ENCODE peak calls at places on chromosomes 7 and 10, in four cellular contexts. R, D, P and V are unnamed samples.

GRCh38 chr7:151024435-151025056 is at the start of gene ATG9B:
- DNase-seq in P (no peak), R (no peak), D (no peak), V (no peak)

GRCh38 chr10:31025142-31025541 is 6.5 kb downstream of the ZNF438 start:
- DNase-seq in R (no peak), P (no peak), D (no peak), V (no peak)

GRCh38 chr10:25707541-25707940 is 226.5 kb upstream of the MYO3A start:
- DNase-seq in R (no peak), P (no peak), D (no peak), V (no peak)

GRCh38 chr7:122438001-122438400 is 133.5 kb upstream of the FEZF1 start:
- DNase-seq in D (no peak), P (no peak), R (no peak), V (no peak)

GRCh38 chr7:55441668-55442305 is 76.7 kb downstream of the LANCL2 start:
- DNase-seq in P (peak), R (no peak), D (no peak), V (no peak)

GRCh38 chr7:101986335-101986734 is 168.9 kb downstream of the CUX1 start:
- DNase-seq in D (no peak), R (no peak), P (peak), V (no peak)

GRCh38 chr10:78065616-78066410 is 32.1 kb downstream of the RPS24 start:
- DNase-seq in P (no peak), D (no peak), R (no peak), V (no peak)

GRCh38 chr7:55486991-55487390 is 85.3 kb downstream of the VOPP1 start:
- DNase-seq in P (no peak), R (no peak), D (no peak), V (no peak)

GRCh38 chr10:52318136-52318810 is 4.2 kb downstream of the DKK1 start:
- DNase-seq in P (peak), R (no peak), D (no peak), V (no peak)

GRCh38 chr10:119470920-119471702 is 71.4 kb downstream of the RGS10 start:
- DNase-seq in P (no peak), D (no peak), R (no peak), V (no peak)

GRCh38 chr7:5421626-5422323 is 1.9 kb downstream of the TNRC18 start:
- DNase-seq in P (peak), D (no peak), R (no peak), V (no peak)

GRCh38 chr10:26879744-26880143 is 19.0 kb upstream of the ABI1 start:
- DNase-seq in D (no peak), P (no peak), R (no peak), V (no peak)

GRCh38 chr7:103063895-103064294 is 10.7 kb downstream of the FBXL13 start:
- DNase-seq in R (no peak), P (no peak), D (no peak), V (no peak)

GRCh38 chr10:126598009-126598408 is 72.5 kb downstream of the C10orf90 start:
- DNase-seq in D (no peak), P (peak), R (no peak), V (no peak)

GRCh38 chr10:25813511-25813910 is 120.5 kb upstream of the MYO3A start:
- DNase-seq in R (no peak), P (no peak), D (no peak), V (no peak)

GRCh38 chr10:97916586-97916985 is 66.9 kb downstream of the GOLGA7B start:
- DNase-seq in R (no peak), P (no peak), D (no peak), V (no peak)

GRCh38 chr7:74302745-74303221 is 13.6 kb downstream of the CLIP2 start:
- DNase-seq in P (peak), R (no peak), D (no peak), V (no peak)

GRCh38 chr7:27846388-27846787 is 106.4 kb downstream of the TAX1BP1 start:
- DNase-seq in D (no peak), P (no peak), R (no peak), V (no peak)

GRCh38 chr7:38410056-38410455 is 136.6 kb upstream of the TARP start:
- DNase-seq in P (no peak), D (no peak), R (no peak), V (no peak)

GRCh38 chr7:38409524-38409923 is 136.1 kb upstream of the TARP start:
- DNase-seq in P (no peak), D (no peak), R (no peak), V (no peak)

GRCh38 chr7:38413784-38414183 is 140.3 kb upstream of the TARP start:
- DNase-seq in R (no peak), D (no peak), P (no peak), V (no peak)

GRCh38 chr7:38411404-38411803 is 138.0 kb upstream of the TARP start:
- DNase-seq in R (no peak), D (no peak), P (no peak), V (no peak)
- TF ChIP-seq CTCF in R (no peak), D (no peak), P (no peak), V (peak)

DNA sequence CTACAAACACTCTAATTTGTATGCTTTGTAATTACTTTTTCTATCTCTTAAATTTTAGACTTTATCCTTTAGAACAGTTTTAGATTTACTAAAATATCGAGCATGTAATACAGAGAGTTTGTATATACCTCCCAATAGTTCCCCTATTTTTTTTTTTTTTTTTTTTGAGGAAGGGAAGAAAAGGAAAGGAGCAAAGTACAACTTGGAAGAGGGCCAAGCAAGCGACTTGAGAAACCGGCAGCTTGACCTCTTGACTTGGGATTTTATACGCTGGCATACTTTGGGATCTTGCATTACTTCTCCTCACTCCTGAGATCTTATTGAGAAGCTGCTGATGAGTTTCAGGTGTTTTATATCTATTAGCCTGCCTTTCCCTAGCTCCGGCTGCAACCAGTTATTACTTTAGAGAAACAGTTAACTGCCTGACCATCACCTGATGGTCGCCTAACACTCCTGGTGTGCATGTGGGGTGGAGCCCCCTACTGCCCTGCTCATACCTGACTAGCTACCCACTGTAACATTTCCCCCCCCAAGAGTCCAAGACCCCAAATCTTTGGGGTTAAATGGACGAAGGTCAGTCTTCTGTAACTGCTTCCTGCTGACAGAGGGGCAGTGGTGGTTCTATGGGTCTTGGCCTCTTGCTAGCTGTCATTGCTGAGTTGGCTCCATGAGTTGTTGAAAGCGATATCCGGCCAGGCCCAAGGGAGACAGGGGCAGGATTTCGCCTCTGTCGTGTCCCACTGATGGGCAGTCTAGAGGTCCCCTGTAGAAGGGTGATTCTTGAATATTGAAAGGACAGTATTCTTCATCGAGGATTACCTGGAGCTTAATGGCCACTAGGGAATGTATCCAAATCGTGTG is 28.5 kb downstream of the MKLN1 start:
- DNase-seq in D (no peak), R (no peak), P (peak), V (no peak)
- TF ChIP-seq CTCF in D (no peak), R (no peak), P (no peak), V (no peak)

GRCh38 chr7:157652161-157652953 is 315.6 kb downstream of the DNAJB6 start:
- DNase-seq in D (peak), R (no peak), P (no peak), V (no peak)

GRCh38 chr7:157651366-157652160 is 314.8 kb downstream of the DNAJB6 start:
- DNase-seq in P (no peak), R (no peak), D (no peak), V (no peak)

GRCh38 chr7:157650801-157651200 is 314.0 kb downstream of the DNAJB6 start:
- DNase-seq in D (no peak), R (no peak), P (no peak), V (no peak)

GRCh38 chr7:157652954-157653826 is 316.4 kb downstream of the DNAJB6 start:
- DNase-seq in D (peak), P (no peak), R (no peak), V (no peak)

DNA sequence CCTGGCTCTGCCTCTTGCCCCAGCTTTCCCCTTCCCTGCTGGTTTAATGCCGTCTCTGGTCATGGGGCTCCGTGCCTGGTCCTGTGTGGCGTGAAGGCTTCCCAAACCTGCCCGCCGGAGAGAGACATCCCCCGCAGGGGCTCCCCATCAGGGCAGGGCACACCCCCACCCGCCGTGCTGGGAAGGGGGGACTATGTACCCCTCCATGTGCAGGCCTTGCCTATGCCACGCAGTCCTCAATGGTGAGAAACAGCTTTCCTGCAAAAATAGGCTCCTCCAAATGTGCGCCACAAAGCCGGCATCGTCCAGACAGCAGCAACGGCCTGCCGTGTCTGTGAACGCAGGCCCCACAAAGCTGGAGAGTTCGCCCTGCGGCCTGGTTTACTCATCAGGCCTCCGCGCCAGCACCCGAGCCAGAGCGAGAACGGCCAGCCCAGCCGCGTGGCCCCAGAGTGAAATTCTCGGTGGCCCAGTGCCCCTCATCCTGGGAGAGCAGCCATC is 313.4 kb downstream of the DNAJB6 start:
- DNase-seq in P (no peak), R (no peak), D (peak), V (no peak)
- TF ChIP-seq CTCF in P (no peak), R (no peak), D (no peak), V (no peak)

GRCh38 chr10:55180357-55180756 is 379.3 kb upstream of the PCDH15 start:
- DNase-seq in P (no peak), D (no peak), R (no peak), V (no peak)

GRCh38 chr10:55169509-55169908 is 368.5 kb upstream of the PCDH15 start:
- DNase-seq in R (no peak), D (no peak), P (no peak), V (no peak)

GRCh38 chr10:55174419-55174818 is 373.4 kb upstream of the PCDH15 start:
- DNase-seq in D (no peak), P (no peak), R (no peak), V (no peak)
- TF ChIP-seq CTCF in D (no peak), P (no peak), R (no peak), V (peak)

GRCh38 chr7:89028319-89028718 is 232.8 kb upstream of the TEX47 start:
- DNase-seq in R (no peak), D (no peak), P (no peak), V (no peak)
- TF ChIP-seq CTCF in R (no peak), D (no peak), P (no peak), V (no peak)

GRCh38 chr10:32346551-32347362 is at the start of gene EPC1:
- DNase-seq in P (peak), R (peak), D (peak), V (peak)
- TF ChIP-seq CTCF in P (no peak), R (no peak), D (no peak), V (no peak)

DNA sequence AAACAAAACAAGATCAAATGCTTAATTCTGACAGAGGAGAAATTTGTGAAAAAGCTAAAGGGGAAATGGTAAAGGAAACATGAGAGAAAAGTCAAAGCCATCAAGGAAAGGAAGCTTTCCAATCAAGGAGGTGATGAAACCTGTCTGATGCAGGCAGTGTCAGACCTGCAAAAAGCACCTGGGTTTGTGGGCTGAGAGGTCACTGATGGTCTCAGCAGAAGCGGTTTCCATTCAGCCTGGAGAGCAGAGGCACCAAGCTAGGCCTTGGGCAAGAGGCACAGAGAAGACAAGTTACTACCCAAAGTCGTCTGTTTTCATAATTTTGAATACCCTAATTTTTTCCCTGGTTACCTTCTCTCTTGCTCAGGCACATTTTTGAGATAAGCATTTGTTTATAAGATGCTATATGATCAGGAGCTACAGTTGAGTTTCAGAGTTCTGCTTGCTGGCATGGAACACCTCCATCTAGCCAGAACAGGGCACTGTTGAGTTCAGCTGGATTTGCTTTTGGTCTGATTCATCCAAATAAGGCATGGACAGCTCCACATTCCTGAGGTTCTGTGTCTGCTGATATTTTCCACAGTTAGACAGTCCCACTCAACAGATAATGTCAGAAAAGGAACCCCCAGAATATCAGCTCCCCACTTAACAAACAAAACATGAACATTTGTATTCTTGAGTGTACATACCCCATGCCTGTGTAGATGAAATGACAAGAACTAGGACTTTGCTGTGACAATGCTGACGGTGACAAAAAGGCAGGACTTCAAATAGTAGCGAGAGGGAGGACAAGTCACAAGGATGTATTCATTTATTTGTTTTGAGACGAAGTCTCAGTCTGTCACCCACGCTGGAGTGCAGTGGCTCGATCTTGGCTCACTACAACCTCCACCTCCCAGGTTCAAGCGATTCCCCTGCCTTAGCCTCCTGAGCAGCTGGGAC is 4.9 kb upstream of the PPIA start:
- DNase-seq in D (no peak), R (no peak), P (peak), V (no peak)
- TF ChIP-seq CTCF in D (no peak), R (no peak), P (no peak), V (no peak)

GRCh38 chr7:112452102-112452888 is 2.0 kb downstream of the IFRD1 start:
- DNase-seq in P (peak), R (no peak), D (peak), V (no peak)
- TF ChIP-seq CTCF in P (peak), R (no peak), D (no peak), V (peak)